ENCODE peak calls at places on chromosomes 16 and 17, in five cellular contexts. One of them, this sample, is unnamed.

GRCh38 chr16:23634461-23635036 is 6.6 kb downstream of the PALB2 start:
- DNase-seq in ascending aorta: no peak
- DNase-seq in suprapubic skin: no peak
- DNase-seq in cardiac muscle cell: no peak
- DNase-seq in spleen: no peak
- DNase-seq in this sample: no peak

GRCh38 chr17:9725575-9725974 is 65.8 kb downstream of the DHRS7C start:
- DNase-seq in cardiac muscle cell: no peak
- DNase-seq in suprapubic skin: no peak
- DNase-seq in ascending aorta: no peak
- DNase-seq in spleen: no peak
- DNase-seq in this sample: no peak

GRCh38 chr17:81524063-81524864 is 3.9 kb upstream of the FSCN2 start:
- DNase-seq in ascending aorta: no peak
- DNase-seq in suprapubic skin: no peak
- DNase-seq in spleen: no peak
- DNase-seq in cardiac muscle cell: no peak
- DNase-seq in this sample: no peak

GRCh38 chr17:75475851-75476250 is 19.4 kb downstream of the TMEM94 start:
- DNase-seq in suprapubic skin: no peak
- DNase-seq in ascending aorta: no peak
- DNase-seq in cardiac muscle cell: peak; percentile 58
- DNase-seq in spleen: no peak
- DNase-seq in this sample: no peak

GRCh38 chr16:54152362-54153239 is 134.0 kb downstream of the IRX3 start:
- DNase-seq in ascending aorta: no peak
- DNase-seq in cardiac muscle cell: no peak
- DNase-seq in suprapubic skin: no peak
- DNase-seq in spleen: no peak
- DNase-seq in this sample: no peak

GRCh38 chr17:55845385-55845784 is 94.5 kb downstream of the PCTP start:
- DNase-seq in cardiac muscle cell: peak; percentile 62
- DNase-seq in ascending aorta: no peak
- DNase-seq in suprapubic skin: peak; percentile 81
- DNase-seq in spleen: peak; percentile 74
- DNase-seq in this sample: peak; percentile 2

GRCh38 chr17:3761918-3762380 is 38.2 kb downstream of the HASPIN start:
- DNase-seq in cardiac muscle cell: no peak
- DNase-seq in suprapubic skin: no peak
- DNase-seq in ascending aorta: no peak
- DNase-seq in spleen: no peak
- DNase-seq in this sample: no peak

GRCh38 chr17:70132505-70132904 is 36.8 kb upstream of the KCNJ2 start:
- DNase-seq in suprapubic skin: no peak
- DNase-seq in cardiac muscle cell: no peak
- DNase-seq in ascending aorta: no peak
- DNase-seq in spleen: no peak
- DNase-seq in this sample: no peak

GRCh38 chr16:48534601-48535340 is 75.2 kb downstream of the N4BP1 start:
- DNase-seq in suprapubic skin: no peak
- DNase-seq in cardiac muscle cell: no peak
- DNase-seq in spleen: no peak
- DNase-seq in ascending aorta: no peak
- DNase-seq in this sample: no peak

GRCh38 chr16:9081843-9082242 is 9.6 kb upstream of the HAPSTR1 start:
- DNase-seq in ascending aorta: no peak
- DNase-seq in suprapubic skin: no peak
- DNase-seq in spleen: no peak
- DNase-seq in cardiac muscle cell: no peak
- DNase-seq in this sample: no peak

GRCh38 chr17:48722924-48723554 is at the start of gene PRAC2:
- DNase-seq in ascending aorta: no peak
- DNase-seq in spleen: no peak
- DNase-seq in cardiac muscle cell: no peak
- DNase-seq in suprapubic skin: no peak
- DNase-seq in this sample: no peak

GRCh38 chr16:50653633-50654524 is 27.2 kb downstream of the SNX20 start:
- DNase-seq in spleen: no peak
- DNase-seq in ascending aorta: no peak
- DNase-seq in suprapubic skin: no peak
- DNase-seq in cardiac muscle cell: no peak
- DNase-seq in this sample: no peak

GRCh38 chr17:32546031-32546444 is 59.2 kb downstream of the CDK5R1 start:
- DNase-seq in ascending aorta: no peak
- DNase-seq in cardiac muscle cell: no peak
- DNase-seq in spleen: no peak
- DNase-seq in suprapubic skin: no peak
- DNase-seq in this sample: no peak

GRCh38 chr16:78562156-78562555 is 462.7 kb downstream of the WWOX start:
- DNase-seq in ascending aorta: no peak
- DNase-seq in spleen: no peak
- DNase-seq in suprapubic skin: no peak
- DNase-seq in cardiac muscle cell: no peak
- DNase-seq in this sample: no peak

GRCh38 chr17:27520571-27521185 is 64.4 kb downstream of the KSR1 start:
- DNase-seq in spleen: no peak
- DNase-seq in suprapubic skin: no peak
- DNase-seq in ascending aorta: no peak
- DNase-seq in cardiac muscle cell: no peak
- DNase-seq in this sample: no peak

GRCh38 chr17:83035722-83036121 is 43.7 kb upstream of the METRNL start:
- DNase-seq in ascending aorta: no peak
- DNase-seq in cardiac muscle cell: no peak
- DNase-seq in spleen: peak; percentile 35
- DNase-seq in suprapubic skin: no peak
- DNase-seq in this sample: no peak

GRCh38 chr17:79622201-79622601 is 11.3 kb upstream of the RBFOX3 start:
- DNase-seq in ascending aorta: no peak
- DNase-seq in suprapubic skin: peak; percentile 54
- DNase-seq in spleen: peak; percentile 49
- DNase-seq in cardiac muscle cell: no peak
- DNase-seq in this sample: no peak

GRCh38 chr17:5031365-5032082 is 3.7 kb downstream of the SLC52A1 start:
- DNase-seq in suprapubic skin: peak; percentile 88
- DNase-seq in cardiac muscle cell: peak; percentile 82
- DNase-seq in ascending aorta: no peak
- DNase-seq in spleen: peak; percentile 90
- DNase-seq in this sample: peak; percentile 51

GRCh38 chr17:36937961-36938565 is 788 bp downstream of the LHX1 start:
- DNase-seq in ascending aorta: no peak
- DNase-seq in spleen: no peak
- DNase-seq in suprapubic skin: no peak
- DNase-seq in cardiac muscle cell: peak; percentile 34
- DNase-seq in this sample: no peak

GRCh38 chr17:1584167-1584566 is 21.6 kb upstream of the PITPNA start:
- DNase-seq in suprapubic skin: no peak
- DNase-seq in cardiac muscle cell: no peak
- DNase-seq in ascending aorta: no peak
- DNase-seq in spleen: no peak
- DNase-seq in this sample: no peak

GRCh38 chr17:76379275-76379641 is 5.2 kb upstream of the SPHK1 start:
- DNase-seq in spleen: no peak
- DNase-seq in suprapubic skin: no peak
- DNase-seq in cardiac muscle cell: no peak
- DNase-seq in ascending aorta: no peak
- DNase-seq in this sample: no peak

GRCh38 chr16:58393138-58393504 is 850 bp downstream of the GINS3 start:
- DNase-seq in spleen: no peak
- DNase-seq in cardiac muscle cell: peak; percentile 29
- DNase-seq in suprapubic skin: no peak
- DNase-seq in ascending aorta: no peak
- DNase-seq in this sample: no peak

GRCh38 chr17:40326014-40326831 is 17.2 kb downstream of the RARA start:
- DNase-seq in cardiac muscle cell: no peak
- DNase-seq in suprapubic skin: peak; percentile 74
- DNase-seq in ascending aorta: no peak
- DNase-seq in spleen: peak; percentile 86
- DNase-seq in this sample: no peak

GRCh38 chr16:68386628-68387027 is 61.7 kb downstream of the SMPD3 start:
- DNase-seq in cardiac muscle cell: no peak
- DNase-seq in ascending aorta: no peak
- DNase-seq in spleen: peak; percentile 23
- DNase-seq in suprapubic skin: no peak
- DNase-seq in this sample: no peak

GRCh38 chr16:27326251-27326650 is 12.5 kb downstream of the IL4R start:
- DNase-seq in spleen: no peak
- DNase-seq in cardiac muscle cell: no peak
- DNase-seq in suprapubic skin: peak; percentile 55
- DNase-seq in ascending aorta: no peak
- DNase-seq in this sample: no peak

DNA sequence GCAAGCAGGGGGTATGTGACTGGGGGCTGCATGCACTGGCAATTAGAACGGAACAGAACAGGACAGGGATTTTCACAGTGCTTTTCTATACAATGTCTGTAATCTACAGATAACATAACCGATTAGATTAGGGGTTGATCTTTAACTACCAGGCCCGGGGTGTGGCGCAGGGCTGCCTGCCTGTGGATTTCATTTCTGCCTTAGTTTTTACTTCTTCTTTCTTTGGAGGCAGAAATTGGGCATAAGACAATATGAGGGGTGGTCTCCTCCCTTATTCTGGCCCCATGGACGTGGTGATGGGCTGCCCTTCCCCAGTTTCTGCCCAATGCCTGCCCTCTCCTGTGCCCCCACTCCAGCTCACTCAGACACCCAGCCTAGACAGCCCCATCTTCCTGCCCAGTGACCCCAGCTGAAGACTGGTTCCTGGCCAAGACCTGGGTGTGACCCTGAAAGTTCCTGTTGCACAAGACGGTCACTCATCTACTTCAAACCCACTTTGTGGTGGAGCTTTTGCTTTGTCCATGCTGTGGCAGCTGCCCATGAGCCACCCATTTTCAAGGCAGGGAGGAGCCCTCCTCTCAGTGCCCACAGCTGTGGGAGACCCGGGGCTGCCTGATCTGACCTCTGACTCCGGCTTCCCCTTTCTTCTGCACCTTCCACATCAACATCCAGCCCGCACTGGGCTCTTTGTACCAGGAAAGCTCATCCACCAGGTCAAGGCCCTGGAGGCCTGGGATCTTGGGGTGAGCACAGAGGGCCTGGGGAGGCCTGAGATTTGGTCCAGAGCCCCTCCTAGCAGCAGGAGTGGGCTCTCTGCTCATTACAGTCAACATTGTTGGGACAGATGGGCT is 18.6 kb downstream of the ALOX12B start:
- DNase-seq in cardiac muscle cell: no peak
- DNase-seq in ascending aorta: peak; percentile 30
- DNase-seq in suprapubic skin: no peak
- DNase-seq in spleen: peak; percentile 71
- DNase-seq in this sample: no peak
- H3K9me3 ChIP-seq in cardiac muscle cell: no peaks in the 10 kb centered on the region
- H3K9me3 ChIP-seq in ascending aorta: no peaks in the 10 kb centered on the region
- H3K9me3 ChIP-seq in suprapubic skin: no peaks in the 10 kb centered on the region
- H3K9me3 ChIP-seq in spleen: no peaks in the 10 kb centered on the region
- H3K9me3 ChIP-seq in this sample: no peaks in the 10 kb centered on the region

DNA sequence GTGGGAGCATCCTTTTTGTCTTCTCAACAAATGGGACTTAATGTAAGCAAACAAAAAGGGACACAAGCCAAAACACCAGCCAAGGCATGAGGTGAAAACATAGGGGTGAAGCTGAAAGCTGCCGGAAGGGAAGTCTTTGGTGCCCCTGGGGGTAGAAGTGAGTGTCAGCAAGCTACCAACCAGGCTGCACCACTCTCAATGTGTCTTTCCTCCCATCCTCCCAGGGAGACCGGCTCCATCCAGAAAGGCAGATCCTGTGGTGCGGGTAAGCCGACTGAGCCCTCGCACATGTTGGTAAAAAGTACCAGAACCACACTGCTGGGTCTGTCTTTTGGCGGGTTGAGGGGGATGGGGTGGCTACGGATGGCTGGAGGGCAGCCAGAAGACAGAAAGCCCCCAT is 52.0 kb upstream of the SREBF1 start:
- DNase-seq in spleen: no peak
- DNase-seq in cardiac muscle cell: no peak
- DNase-seq in ascending aorta: no peak
- DNase-seq in suprapubic skin: no peak
- DNase-seq in this sample: no peak
- TF ChIP-seq CTCF in spleen: no peak
- TF ChIP-seq CTCF in cardiac muscle cell: no peak
- TF ChIP-seq CTCF in ascending aorta: no peak
- TF ChIP-seq CTCF in suprapubic skin: no peak
- TF ChIP-seq CTCF in this sample: no peak

DNA sequence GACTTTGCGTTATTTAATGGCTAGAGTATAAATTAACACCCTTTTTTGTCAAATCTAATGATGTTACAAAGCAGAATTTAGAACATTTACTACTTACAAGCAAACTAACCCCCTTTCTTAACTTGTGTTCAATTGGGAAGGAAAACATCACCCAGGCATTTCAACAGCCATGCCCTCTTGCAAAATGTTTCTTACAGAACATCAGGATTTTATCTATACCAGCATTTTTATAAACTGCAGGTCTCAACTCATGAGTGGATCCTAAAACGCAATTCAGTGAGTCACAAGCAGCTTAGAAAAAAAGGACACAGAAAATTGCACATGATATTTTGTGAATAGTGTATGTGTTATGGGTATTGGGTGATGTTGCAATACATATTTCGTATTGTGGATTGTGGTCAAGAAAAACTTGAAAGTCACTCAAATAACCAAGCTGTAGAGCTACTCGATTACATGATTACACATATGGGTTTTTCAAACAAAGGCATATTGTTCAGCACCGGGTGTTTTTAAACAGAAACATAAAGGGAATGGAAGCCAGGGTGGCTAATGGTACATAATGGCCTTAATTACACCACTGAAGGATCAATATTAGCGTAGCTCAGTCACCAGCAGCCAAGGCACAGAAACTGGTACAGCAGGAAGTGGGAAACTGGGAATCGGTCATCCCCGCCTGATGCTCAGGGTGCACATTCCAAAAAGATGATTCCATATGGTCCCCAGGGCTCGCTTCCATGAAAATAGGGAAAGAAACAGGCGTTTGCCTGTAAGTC is 1.4 kb downstream of the WIPI1 start:
- DNase-seq in suprapubic skin: no peak
- DNase-seq in cardiac muscle cell: peak; percentile 95
- DNase-seq in ascending aorta: no peak
- DNase-seq in spleen: no peak
- DNase-seq in this sample: no peak
- H3K27ac ChIP-seq in suprapubic skin: peak overlapping the region; percentile 95
- H3K27ac ChIP-seq in cardiac muscle cell: no peak overlapping the region
- H3K27ac ChIP-seq in ascending aorta: peak overlapping the region; percentile 96
- H3K27ac ChIP-seq in spleen: peak overlapping the region; percentile 96
- H3K27ac ChIP-seq in this sample: peak overlapping the region; percentile 94

GRCh38 chr16:71917900-71918299 is 22.6 kb downstream of the IST1 start:
- DNase-seq in cardiac muscle cell: peak; percentile 74
- DNase-seq in suprapubic skin: no peak
- DNase-seq in ascending aorta: no peak
- DNase-seq in spleen: no peak
- DNase-seq in this sample: no peak

GRCh38 chr16:71916397-71916920 is 21.1 kb downstream of the IST1 start:
- DNase-seq in cardiac muscle cell: no peak
- DNase-seq in suprapubic skin: no peak
- DNase-seq in ascending aorta: no peak
- DNase-seq in spleen: no peak
- DNase-seq in this sample: no peak

GRCh38 chr16:71914802-71915201 is 19.5 kb downstream of the IST1 start:
- DNase-seq in ascending aorta: no peak
- DNase-seq in cardiac muscle cell: no peak
- DNase-seq in spleen: no peak
- DNase-seq in suprapubic skin: no peak
- DNase-seq in this sample: no peak

GRCh38 chr16:71912483-71912882 is 17.2 kb downstream of the IST1 start:
- DNase-seq in spleen: no peak
- DNase-seq in cardiac muscle cell: no peak
- DNase-seq in ascending aorta: no peak
- DNase-seq in suprapubic skin: no peak
- DNase-seq in this sample: no peak

GRCh38 chr16:71915350-71915749 is 20.0 kb downstream of the IST1 start:
- DNase-seq in spleen: no peak
- DNase-seq in cardiac muscle cell: no peak
- DNase-seq in ascending aorta: no peak
- DNase-seq in suprapubic skin: no peak
- DNase-seq in this sample: no peak
- H3K9me3 ChIP-seq in spleen: no peaks in the 10 kb centered on the region
- H3K9me3 ChIP-seq in cardiac muscle cell: no peaks in the 10 kb centered on the region
- H3K9me3 ChIP-seq in ascending aorta: no peaks in the 10 kb centered on the region
- H3K9me3 ChIP-seq in suprapubic skin: no peaks in the 10 kb centered on the region
- H3K9me3 ChIP-seq in this sample: no peaks in the 10 kb centered on the region

This sample was measured in thoracic aorta.